ENCODE peak calls at places on chromosomes 12 and 14, in four cellular contexts. W is A549, D is K562, L is HepG2. P is an unnamed sample.

GRCh38 chr12:121325922-121326396 is 26.3 kb downstream of the ANAPC5 start:
- DNase-seq in W (no peak), D (no peak), L (no peak), P (no peak)

GRCh38 chr14:77305696-77306095 is 15.0 kb downstream of the POMT2 start:
- DNase-seq in W (no peak), D (no peak), L (no peak), P (no peak)

GRCh38 chr12:47767197-47767724 is 5.8 kb upstream of the SLC48A1 start:
- DNase-seq in W (peak), D (peak), L (peak), P (no peak)

GRCh38 chr12:20528208-20528607 is 159.9 kb downstream of the PDE3A start:
- DNase-seq in W (peak), D (no peak), L (no peak), P (no peak)

GRCh38 chr12:9273276-9273675 is 65.1 kb upstream of the PZP start:
- DNase-seq in W (no peak), D (no peak), L (no peak), P (no peak)

GRCh38 chr12:76490763-76491162 is 68.8 kb downstream of the OSBPL8 start:
- DNase-seq in W (no peak), D (no peak), L (no peak), P (no peak)

GRCh38 chr14:48725001-48725734 is 861.0 kb downstream of the RPS29 start:
- DNase-seq in W (no peak), D (no peak), L (no peak), P (no peak)

GRCh38 chr14:76277586-76278130 is 98.3 kb upstream of the ESRRB start:
- DNase-seq in W (no peak), D (no peak), L (no peak), P (no peak)

GRCh38 chr12:3249081-3249800 is 172.1 kb downstream of the TSPAN9 start:
- DNase-seq in W (no peak), D (no peak), L (no peak), P (no peak)

GRCh38 chr14:105315211-105315721 is 718 bp downstream of the PACS2 start:
- DNase-seq in W (peak), D (no peak), L (peak), P (no peak)
- TF ChIP-seq PHF8 in W (no peak), D (no peak), L (no peak), P (no peak)

DNA sequence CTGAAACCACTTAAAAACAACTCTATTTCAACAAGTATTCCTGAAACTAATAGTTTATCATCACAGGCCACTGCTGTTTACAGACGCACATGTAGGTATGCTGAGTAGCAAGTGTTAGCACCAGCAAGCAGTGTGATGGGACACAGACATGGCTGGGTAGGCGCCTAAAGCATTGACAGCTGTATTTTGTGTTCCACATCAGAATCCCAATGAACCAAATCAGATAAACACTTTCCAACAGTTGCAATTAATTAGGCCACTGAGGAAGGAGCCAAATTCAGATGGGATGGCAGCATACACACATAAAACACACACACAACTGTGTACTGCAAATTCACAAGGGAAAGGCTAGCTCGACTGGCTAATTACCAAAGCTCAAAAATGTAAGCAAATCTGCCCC is 33.2 kb downstream of the AMN start:
- DNase-seq in W (no peak), D (no peak), L (no peak), P (no peak)
- TF ChIP-seq PHF8 in W (no peak), D (no peak), L (no peak), P (no peak)

GRCh38 chr14:90853116-90853515 is 36.9 kb upstream of the TTC7B start:
- DNase-seq in W (no peak), D (no peak), L (no peak), P (no peak)
- TF ChIP-seq PHF8 in W (no peak), D (no peak), L (no peak), P (no peak)

GRCh38 chr12:51388066-51388799 is 3.0 kb downstream of the GALNT6 start:
- DNase-seq in W (no peak), D (peak), L (no peak), P (no peak)
- TF ChIP-seq PHF8 in W (no peak), D (no peak), L (no peak), P (no peak)

DNA sequence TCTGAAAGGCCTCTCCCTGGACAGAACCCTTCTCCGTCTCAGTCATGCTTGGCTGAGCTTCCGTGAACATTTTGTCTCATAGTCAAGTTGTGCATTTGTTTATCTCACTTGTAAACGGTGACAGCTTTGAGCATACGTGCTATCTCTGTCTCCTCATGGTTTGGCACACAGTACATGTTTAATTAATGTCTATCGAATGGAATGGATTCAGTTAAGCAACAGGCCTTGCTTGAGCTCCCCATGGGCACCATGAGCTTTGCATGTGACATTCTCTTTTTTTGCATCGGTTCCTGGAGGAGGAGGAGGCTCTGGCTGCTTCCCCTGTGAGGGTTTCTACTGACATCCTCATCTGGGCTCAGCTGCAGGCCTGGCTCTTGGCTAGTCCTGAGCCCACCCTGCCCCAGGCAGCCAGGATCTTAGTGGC is 80.0 kb downstream of the PRIMA1 start:
- DNase-seq in W (no peak), D (no peak), L (no peak), P (no peak)
- TF ChIP-seq PHF8 in W (no peak), D (no peak), L (no peak), P (no peak)

GRCh38 chr12:116381744-116382455 is 104.4 kb upstream of the MED13L start:
- DNase-seq in W (peak), D (no peak), L (no peak), P (peak)
- TF ChIP-seq PHF8 in W (no peak), D (no peak), L (no peak), P (no peak)

GRCh38 chr14:37144729-37145363 is 27.6 kb downstream of the SLC25A21 start:
- DNase-seq in W (no peak), D (no peak), L (no peak), P (no peak)

GRCh38 chr14:37143500-37143874 is 28.9 kb downstream of the SLC25A21 start:
- DNase-seq in W (no peak), D (no peak), L (no peak), P (no peak)

GRCh38 chr14:37142835-37143499 is 29.4 kb downstream of the SLC25A21 start:
- DNase-seq in W (no peak), D (no peak), L (peak), P (no peak)

GRCh38 chr14:37139710-37140109 is 32.7 kb downstream of the SLC25A21 start:
- DNase-seq in W (no peak), D (no peak), L (no peak), P (no peak)

DNA sequence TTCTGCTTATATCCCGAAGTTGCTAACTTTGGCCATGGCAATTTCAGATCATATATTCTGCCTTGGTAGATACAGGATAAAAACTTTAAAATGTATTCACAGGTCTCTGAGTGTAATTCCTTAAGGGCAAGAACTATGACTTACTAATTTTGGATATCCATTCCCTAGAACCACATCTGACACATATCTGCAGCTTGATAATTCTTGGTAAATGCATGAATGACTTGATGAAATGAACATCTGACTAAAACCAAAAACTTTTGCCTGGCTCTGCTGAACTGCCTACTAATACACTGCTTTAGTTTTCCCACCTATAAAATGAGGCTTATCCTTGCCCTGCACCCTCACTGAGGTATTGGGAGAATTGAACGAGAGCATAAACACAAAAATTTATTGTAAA is 32.2 kb downstream of the SLC25A21 start:
- DNase-seq in W (no peak), D (no peak), L (no peak), P (no peak)
- TF ChIP-seq PHF8 in W (no peak), D (no peak), L (no peak), P (no peak)

DNA sequence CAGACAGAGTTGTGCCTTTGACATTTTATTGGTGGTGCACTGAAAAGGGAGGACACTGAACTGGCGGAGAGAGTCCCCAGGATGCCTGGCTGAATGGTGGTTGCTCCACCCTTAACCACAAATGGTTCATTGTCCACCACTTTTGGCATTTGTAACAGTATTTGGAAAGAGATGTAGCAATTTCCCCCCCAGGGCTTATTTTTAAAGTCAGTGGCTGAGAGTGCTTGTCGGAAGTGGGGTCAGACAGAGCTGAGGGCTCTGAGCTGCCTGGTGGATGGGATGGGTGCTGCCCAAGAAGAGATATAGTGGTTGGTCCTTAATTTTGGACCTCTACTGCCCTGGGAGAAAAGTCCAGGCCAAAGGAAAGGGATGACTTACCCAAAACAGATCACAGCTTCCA is 31.5 kb upstream of the FGF6 start:
- DNase-seq in W (no peak), D (no peak), L (no peak), P (no peak)
- TF ChIP-seq PHF8 in W (no peak), D (no peak), L (no peak), P (no peak)

GRCh38 chr14:73283592-73284379 is 46.5 kb downstream of the PAPLN start:
- DNase-seq in W (no peak), D (no peak), L (no peak), P (peak)
- TF ChIP-seq PHF8 in W (no peak), D (no peak), L (no peak), P (no peak)

P was measured in H1.